ENCODE peak calls at places on chromosomes 11 and 22, in ten cellular contexts. M is HS-27A; S is germinal center; Q is PC-9; R is activated CD4-positive, CD25-positive, alpha-beta regulatory T cell; A is NCI-H2171 treated with DMSO at 0.1 percent for 48 hours; I is NCI-H748 treated with DMSO at 0.1 percent for 48 hours; O is G401; Y is Peyer's patch; P is SW480. U is an unnamed sample.

GRCh38 chr11:123301696-123302400 is 106.8 kb upstream of the CLMP start:
- DNase-seq in M (peak), S (peak), Q (no peak), R (peak), A (no peak), I (no peak), O (peak), Y (peak), P (peak), U (no peak)

GRCh38 chr11:1930448-1930802 is 10.9 kb downstream of the TNNT3 start:
- DNase-seq in M (no peak), S (no peak), Q (no peak), R (no peak), A (no peak), I (no peak), O (no peak), Y (no peak), P (no peak), U (no peak)

GRCh38 chr22:28143206-28143605 is 224.2 kb upstream of the PITPNB start:
- DNase-seq in M (no peak), S (no peak), Q (no peak), R (no peak), A (no peak), I (no peak), O (no peak), Y (no peak), P (no peak), U (no peak)

GRCh38 chr11:34468209-34468841 is 29.6 kb downstream of the CAT start:
- DNase-seq in M (no peak), S (peak), Q (peak), R (peak), A (peak), I (no peak), O (no peak), Y (peak), P (peak), U (no peak)

GRCh38 chr11:26827567-26828037 is 105.7 kb upstream of the SLC5A12 start:
- DNase-seq in M (no peak), S (no peak), Q (no peak), R (no peak), A (no peak), I (no peak), O (no peak), Y (no peak), P (no peak), U (no peak)

GRCh38 chr11:120248551-120249278 is 8.8 kb downstream of the POU2F3 start:
- DNase-seq in M (no peak), S (no peak), Q (peak), R (no peak), A (no peak), I (no peak), O (no peak), Y (no peak), P (peak), U (no peak)

GRCh38 chr22:39269095-39269827 is 24.5 kb upstream of the PDGFB start:
- DNase-seq in M (no peak), S (no peak), Q (no peak), R (no peak), A (no peak), I (no peak), O (no peak), Y (no peak), P (no peak), U (no peak)

GRCh38 chr22:19770349-19771220 is 10.0 kb downstream of the TBX1 start:
- DNase-seq in M (no peak), S (no peak), Q (no peak), R (no peak), A (no peak), I (no peak), O (no peak), Y (no peak), P (peak), U (no peak)

GRCh38 chr22:45708145-45708544 is 36.5 kb downstream of the ATXN10 start:
- DNase-seq in M (no peak), S (no peak), Q (no peak), R (no peak), A (no peak), I (no peak), O (no peak), Y (no peak), P (no peak), U (no peak)

GRCh38 chr11:11416502-11416901 is 63.5 kb upstream of the CSNK2A3 start:
- DNase-seq in M (peak), S (no peak), Q (no peak), R (no peak), A (no peak), I (no peak), O (no peak), Y (no peak), P (peak), U (no peak)

GRCh38 chr11:35464308-35464707 is 45.0 kb upstream of the SLC1A2 start:
- DNase-seq in M (no peak), S (no peak), Q (no peak), R (no peak), A (peak), I (no peak), O (no peak), Y (no peak), P (no peak), U (no peak)

GRCh38 chr22:48167238-48167637 is 1404.8 kb downstream of the TBC1D22A start:
- DNase-seq in M (no peak), S (no peak), Q (no peak), R (no peak), A (no peak), I (no peak), O (no peak), Y (no peak), P (no peak), U (no peak)

GRCh38 chr22:19612866-19613572 is 88.8 kb upstream of the CLDN5 start:
- DNase-seq in M (no peak), S (no peak), Q (no peak), R (no peak), A (no peak), I (no peak), O (no peak), Y (no peak), P (no peak), U (no peak)

GRCh38 chr11:60389279-60389910 is 6.9 kb upstream of the MS4A14 start:
- DNase-seq in M (no peak), S (peak), Q (no peak), R (no peak), A (no peak), I (no peak), O (no peak), Y (peak), P (no peak), U (no peak)

GRCh38 chr11:20762980-20763379 is 93.6 kb downstream of the NELL1 start:
- DNase-seq in M (no peak), S (no peak), Q (no peak), R (no peak), A (no peak), I (peak), O (no peak), Y (no peak), P (peak), U (no peak)

GRCh38 chr11:70942593-70942992 is 309.8 kb downstream of the SHANK2 start:
- DNase-seq in M (no peak), S (no peak), Q (no peak), R (no peak), A (peak), I (no peak), O (no peak), Y (no peak), P (peak), U (no peak)

GRCh38 chr22:50727678-50728522 is 10.1 kb upstream of the ACR start:
- DNase-seq in M (no peak), S (no peak), Q (no peak), R (no peak), A (no peak), I (no peak), O (peak), Y (no peak), P (no peak), U (no peak)

GRCh38 chr11:34284836-34285235 is 73.0 kb downstream of the ABTB2 start:
- DNase-seq in M (no peak), S (no peak), Q (no peak), R (no peak), A (no peak), I (peak), O (no peak), Y (no peak), P (no peak), U (no peak)

GRCh38 chr11:85749884-85750283 is 61.1 kb downstream of the SYTL2 start:
- DNase-seq in M (no peak), S (no peak), Q (no peak), R (no peak), A (no peak), I (no peak), O (no peak), Y (no peak), P (no peak), U (no peak)